ENCODE peak calls at places on chromosomes 11 and 22, in five cellular contexts. H is testis, F is A549, C is HepG2, L is transverse colon. E is an unnamed sample. For H3K4me1, the result is how much of the 10 kb centered on the place peaks cover.

GRCh38 chr11:31968774-31969433 is 122.0 kb upstream of the RCN1 start:
- DNase-seq in F (no peak), L (no peak), H (no peak), C (no peak), E (peak)

GRCh38 chr11:69427906-69428880 is 53.3 kb upstream of the LINC01488 start:
- DNase-seq in L (no peak), C (no peak), F (no peak), H (no peak), E (no peak)

GRCh38 chr11:57667065-57667714 is 724 bp upstream of the ZDHHC5 start:
- DNase-seq in L (peak), C (peak), F (peak), H (peak), E (peak)

GRCh38 chr11:132784441-132784840 is 747.9 kb downstream of the OPCML start:
- DNase-seq in L (no peak), H (no peak), C (no peak), F (no peak), E (no peak)

GRCh38 chr11:64164392-64165312 is 1.3 kb downstream of the MACROD1 start:
- DNase-seq in H (no peak), F (no peak), C (peak), L (peak), E (peak)

GRCh38 chr11:130634981-130635473 is 186.6 kb downstream of the ADAMTS15 start:
- DNase-seq in L (no peak), C (peak), F (no peak), H (peak), E (no peak)

GRCh38 chr11:103714246-103714645 is 322.2 kb upstream of the DDI1 start:
- DNase-seq in C (no peak), H (no peak), F (no peak), L (no peak), E (no peak)

GRCh38 chr22:26636296-26636695 is 14.5 kb downstream of the CRYBA4 start:
- DNase-seq in C (no peak), F (no peak), H (no peak), L (no peak), E (no peak)

GRCh38 chr11:44726278-44727113 is at the start of gene TSPAN18:
- DNase-seq in L (no peak), F (no peak), C (no peak), H (no peak), E (no peak)

GRCh38 chr11:66632952-66633351 is 5.6 kb upstream of the RBM4 start:
- DNase-seq in L (no peak), F (no peak), H (no peak), C (no peak), E (no peak)

GRCh38 chr11:289145-289705 is 299 bp downstream of the PGGHG start:
- DNase-seq in C (no peak), F (no peak), L (peak), H (no peak), E (peak)

GRCh38 chr11:130001491-130002351 is 914 bp downstream of the PRDM10 start:
- DNase-seq in H (peak), L (peak), F (peak), C (peak), E (peak)

GRCh38 chr11:45635907-45636306 is 29.5 kb downstream of the CHST1 start:
- DNase-seq in L (no peak), C (no peak), F (no peak), H (no peak), E (no peak)

GRCh38 chr22:37898441-37899181 is 7.5 kb upstream of the MICALL1 start:
- DNase-seq in H (peak), F (no peak), L (no peak), C (peak), E (no peak)

GRCh38 chr22:37894939-37895670 is 11.0 kb upstream of the MICALL1 start:
- DNase-seq in H (no peak), F (no peak), C (no peak), L (no peak), E (no peak)

GRCh38 chr22:37897805-37898204 is 8.3 kb upstream of the MICALL1 start:
- DNase-seq in L (no peak), H (no peak), F (no peak), C (no peak), E (no peak)

GRCh38 chr22:37896181-37896592 is 9.9 kb upstream of the MICALL1 start:
- DNase-seq in L (peak), F (no peak), H (no peak), C (peak), E (no peak)

DNA sequence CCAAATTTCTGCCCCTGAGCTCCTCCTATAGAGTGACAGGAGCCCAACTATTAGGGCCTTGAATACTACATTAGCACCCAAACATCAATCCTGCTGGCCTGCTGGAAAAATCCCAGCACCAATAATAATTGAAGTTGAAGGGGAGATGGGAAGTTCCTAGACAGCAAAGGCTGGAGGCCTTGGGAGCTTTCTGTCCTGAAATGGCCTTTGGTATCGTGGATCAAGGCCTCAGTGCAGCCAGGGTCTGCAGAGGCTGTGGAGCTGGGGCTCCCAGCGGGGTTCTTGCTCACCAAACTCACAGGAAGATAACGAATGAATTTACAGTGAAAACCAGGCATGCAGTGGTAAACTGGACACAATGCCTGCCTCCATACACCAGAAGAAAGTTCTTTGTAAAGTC is 9.2 kb upstream of the MICALL1 start:
- DNase-seq in L (no peak), C (no peak), H (no peak), F (no peak), E (no peak)
- H3K4me1 ChIP-seq in L (under half), C (half or more), H (under half), F (under half), E (under half)

GRCh38 chr11:68213135-68213515 is at the start of gene KMT5B:
- DNase-seq in H (peak), F (no peak), L (peak), C (no peak), E (peak)

GRCh38 chr11:68214173-68215086 is 1.3 kb upstream of the KMT5B start:
- DNase-seq in H (peak), F (no peak), L (peak), C (no peak), E (peak)

GRCh38 chr11:68212421-68213134 is 518 bp downstream of the KMT5B start:
- DNase-seq in L (peak), F (peak), H (peak), C (peak), E (peak)

GRCh38 chr11:68215087-68215445 is 2.0 kb upstream of the KMT5B start:
- DNase-seq in H (no peak), F (no peak), L (no peak), C (no peak), E (no peak)

GRCh38 chr11:68213555-68214172 is 568 bp upstream of the KMT5B start:
- DNase-seq in C (peak), F (peak), L (peak), H (peak), E (peak)
- TF ChIP-seq POLR2A in C (peak), F (peak), L (peak), H (peak), E (peak)

GRCh38 chr11:77449060-77449521 is 24.8 kb downstream of the PAK1 start:
- DNase-seq in H (no peak), F (no peak), C (no peak), L (no peak), E (no peak)
- H3K4me1 ChIP-seq in H (under half), F (under half), C (under half), L (under half), E (under half)

GRCh38 chr11:10933455-10934292 is 75.8 kb upstream of the ZBED5 start:
- DNase-seq in H (peak), F (peak), L (peak), C (peak), E (peak)
- TF ChIP-seq POLR2A in H (no peak), F (peak), L (no peak), C (no peak), E (no peak)

DNA sequence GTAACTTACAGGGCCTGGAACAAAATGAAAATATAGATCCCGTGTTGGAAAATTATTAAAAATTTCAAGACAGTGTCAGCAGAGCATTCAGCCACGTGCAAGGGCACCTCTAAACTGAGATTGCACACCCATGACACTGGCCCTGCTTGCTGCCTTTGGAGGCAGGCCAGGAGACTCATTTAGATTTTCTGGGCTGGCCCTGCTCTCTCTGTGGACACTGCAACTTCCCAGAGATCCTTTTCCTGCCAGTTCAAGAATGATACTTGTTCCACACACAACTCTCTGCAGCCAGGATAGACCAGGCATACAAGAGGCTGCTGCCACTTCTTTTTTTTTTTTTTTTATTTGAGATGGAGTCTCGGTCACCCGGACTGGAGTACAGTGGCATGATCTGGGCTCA is 56.7 kb upstream of the PTPRJ start:
- DNase-seq in L (no peak), H (no peak), F (no peak), C (no peak), E (no peak)
- H3K4me1 ChIP-seq in L (under half), H (under half), F (under half), C (under half), E (under half)

GRCh38 chr11:118074785-118075184 is 2.1 kb upstream of the TMPRSS4 start:
- DNase-seq in F (no peak), C (no peak), H (no peak), L (peak), E (no peak)
- TF ChIP-seq POLR2A in F (no peak), C (no peak), H (no peak), L (no peak), E (no peak)

DNA sequence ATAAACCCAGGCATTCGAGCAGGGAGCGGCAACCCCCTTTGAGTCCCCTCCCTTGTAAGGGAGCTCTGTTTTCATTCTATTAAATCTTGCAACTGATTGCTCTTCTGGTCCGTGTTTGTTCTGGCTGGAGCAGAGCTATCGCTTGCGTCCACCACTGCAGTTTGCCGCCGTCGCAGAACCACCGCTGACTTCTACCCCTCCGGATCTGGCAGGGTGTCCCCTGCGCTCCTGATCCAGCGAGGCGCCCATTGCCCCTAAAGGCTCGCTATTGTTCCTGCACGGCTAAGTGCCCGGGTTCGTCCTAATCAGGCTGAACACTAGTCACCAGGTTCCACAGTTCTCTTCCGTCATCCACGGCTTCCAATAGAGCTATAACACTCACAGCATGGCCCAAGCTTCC is 10.4 kb upstream of the MS4A7 start:
- DNase-seq in L (no peak), C (no peak), H (no peak), F (no peak), E (no peak)
- H3K4me1 ChIP-seq in L (under half), C (under half), H (under half), F (under half), E (under half)

GRCh38 chr11:93784152-93784934 is at the start of gene MED17:
- DNase-seq in H (peak), F (peak), L (peak), C (peak), E (peak)
- TF ChIP-seq POLR2A in H (peak), F (peak), L (peak), C (peak), E (peak)

GRCh38 chr22:35522571-35523149 is 18.0 kb upstream of the RASD2 start:
- DNase-seq in C (no peak), L (no peak), F (no peak), H (no peak), E (no peak)
- H3K4me1 ChIP-seq in C (under half), L (under half), F (under half), H (under half), E (under half)

DNA sequence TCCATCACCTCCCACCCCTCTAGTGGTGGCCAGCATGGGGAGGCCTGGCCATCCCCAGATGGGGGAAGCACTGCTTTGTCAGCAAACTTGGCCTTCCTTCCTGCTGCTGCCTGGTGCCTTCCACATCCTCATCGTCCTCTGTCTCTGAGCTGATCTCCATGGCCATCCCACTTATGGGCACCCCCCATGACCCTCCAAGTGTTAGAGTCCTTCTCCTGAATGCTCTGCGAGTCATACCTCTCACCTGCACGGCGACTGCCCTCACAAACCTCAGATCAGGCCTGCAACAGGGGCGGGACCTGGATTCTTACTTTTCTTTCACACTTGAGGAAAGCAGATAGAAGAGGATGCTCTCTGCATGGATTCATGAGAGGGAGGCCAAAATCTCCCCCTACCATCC is 24.0 kb downstream of the POU2AF1 start:
- DNase-seq in F (no peak), H (no peak), L (no peak), C (no peak), E (no peak)
- TF ChIP-seq POLR2A in F (no peak), H (no peak), L (no peak), C (no peak), E (no peak)